ENCODE peak calls at places on chromosomes 7 and 10, in ten cellular contexts. X is DND-41; O is CD4-positive, alpha-beta memory T cell; Q is RWPE1; J is posterior cingulate gyrus; B is upper lobe of right lung; K is Kasumi-1; W is T1000; L is HEK293T; A is endothelial cell. S is an unnamed sample.
A peak's percentile ranks its signal among the peaks of the same experiment; 100 is the strongest.

GRCh38 chr10:115092555-115093285 is 445 bp upstream of the ATRNL1 start:
- DNase-seq in A (peak; percentile 38), X (peak; percentile 46), L (peak; percentile 69), W (peak; percentile 36), Q (no peak), K (peak; percentile 25), B (peak; percentile 49), O (peak; percentile 3), J (peak; percentile 84), S (peak; percentile 28)

GRCh38 chr10:14592026-14592425 is 182.7 kb downstream of the FAM107B start:
- DNase-seq in Q (peak; percentile 57), K (no peak), O (no peak), L (no peak), W (no peak), A (no peak), X (no peak), B (no peak), J (no peak), S (no peak)

GRCh38 chr7:4150731-4151130 is 531.4 kb upstream of the FOXK1 start:
- DNase-seq in K (no peak), A (no peak), W (no peak), J (no peak), B (no peak), L (no peak), X (no peak), Q (no peak), O (no peak), S (no peak)

GRCh38 chr7:140031364-140031763 is 31.4 kb downstream of the PARP12 start:
- DNase-seq in A (no peak), B (no peak), O (no peak), W (no peak), L (no peak), Q (no peak), J (no peak), K (no peak), X (no peak), S (no peak)

GRCh38 chr10:116826803-116827202 is 22.5 kb upstream of the ENO4 start:
- DNase-seq in J (no peak), A (no peak), B (no peak), X (no peak), O (no peak), L (no peak), Q (no peak), W (no peak), K (no peak), S (no peak)

GRCh38 chr7:9407816-9408215 is 974.4 kb downstream of the NXPH1 start:
- DNase-seq in B (no peak), O (no peak), L (no peak), K (no peak), W (no peak), J (no peak), X (no peak), Q (peak; percentile 4), A (no peak), S (peak; percentile 10)

GRCh38 chr10:3192856-3193635 is 20.5 kb upstream of the PITRM1 start:
- DNase-seq in W (peak; percentile 11), A (peak; percentile 42), B (no peak), J (no peak), K (peak; percentile 67), L (peak; percentile 48), Q (peak; percentile 56), O (peak; percentile 31), X (peak; percentile 59), S (peak; percentile 48)

GRCh38 chr10:122521011-122521410 is 39.5 kb upstream of the DMBT1 start:
- DNase-seq in K (no peak), L (no peak), B (no peak), J (no peak), A (no peak), X (no peak), W (no peak), Q (no peak), O (no peak), S (no peak)

GRCh38 chr10:10235003-10235402 is 782.7 kb upstream of the CELF2 start:
- DNase-seq in J (no peak), B (no peak), O (no peak), W (no peak), A (no peak), K (no peak), X (no peak), Q (peak; percentile 0), L (no peak), S (no peak)